ENCODE peak calls at places on chromosomes 13 and 19, in four cellular contexts. S is K562, V is endothelial cell of umbilical vein, A is GM12878. Q is an unnamed sample.

GRCh38 chr19:42601811-42602443 is 7.2 kb upstream of the CEACAM8 start:
- DNase-seq in S (peak; percentile 33), V (no peak), A (no peak), Q (peak; percentile 24)

GRCh38 chr13:113122571-113123225 is at the start of gene F10:
- DNase-seq in A (no peak), S (peak; percentile 65), V (no peak), Q (peak; percentile 75)

GRCh38 chr13:20769091-20769490 is 4.7 kb downstream of the EEF1AKMT1 start:
- DNase-seq in S (no peak), V (peak; percentile 94), A (no peak), Q (no peak)

GRCh38 chr13:75494491-75494890 is 12.5 kb upstream of the TBC1D4 start:
- DNase-seq in S (no peak), A (no peak), V (no peak), Q (peak; percentile 22)

GRCh38 chr13:108269601-108270328 is at the start of gene TNFSF13B:
- DNase-seq in S (peak; percentile 9), V (peak; percentile 18), A (peak; percentile 74), Q (peak; percentile 40)

GRCh38 chr13:61410669-61411297 is 4.9 kb downstream of the PCDH20 start:
- DNase-seq in A (no peak), V (peak; percentile 24), S (peak; percentile 4), Q (peak; percentile 8)

GRCh38 chr13:20702945-20703784 is at the start of gene IL17D:
- DNase-seq in A (no peak), V (peak; percentile 42), S (peak; percentile 26), Q (no peak)

GRCh38 chr13:77040076-77040475 is 13.1 kb upstream of the FBXL3 start:
- DNase-seq in V (no peak), A (no peak), S (no peak), Q (no peak)

GRCh38 chr13:113981611-113982295 is 7.9 kb upstream of the C13orf46 start:
- DNase-seq in V (no peak), A (no peak), S (no peak), Q (no peak)

GRCh38 chr13:98778749-98779148 is 26.3 kb upstream of the SLC15A1 start:
- DNase-seq in S (no peak), V (peak; percentile 64), A (no peak), Q (no peak)

GRCh38 chr13:19737844-19738557 is 44.7 kb downstream of the PSPC1 start:
- DNase-seq in A (no peak), V (no peak), S (no peak), Q (peak; percentile 58)

GRCh38 chr13:50910483-50910805 is 853 bp downstream of the RNASEH2B start:
- DNase-seq in V (peak; percentile 42), A (no peak), S (peak; percentile 32), Q (peak; percentile 42)

GRCh38 chr19:55581145-55581827 is 638 bp upstream of the ZNF579 start:
- DNase-seq in V (no peak), S (peak; percentile 37), A (no peak), Q (no peak)

GRCh38 chr13:101838305-101838835 is 385.9 kb downstream of the ITGBL1 start:
- DNase-seq in A (no peak), S (no peak), V (no peak), Q (peak; percentile 1)

GRCh38 chr13:42215578-42216421 is 56.2 kb upstream of the AKAP11 start:
- DNase-seq in V (peak; percentile 48), A (peak; percentile 4), S (peak; percentile 14), Q (peak; percentile 60)

GRCh38 chr13:31116224-31116623 is 45.5 kb downstream of the HSPH1 start:
- DNase-seq in A (no peak), V (no peak), S (no peak), Q (no peak)

GRCh38 chr13:33296793-33297425 is 11.4 kb upstream of the STARD13 start:
- DNase-seq in A (no peak), V (no peak), S (no peak), Q (no peak)

GRCh38 chr19:7250951-7251350 is 43.3 kb downstream of the INSR start:
- DNase-seq in V (no peak), S (no peak), A (no peak), Q (no peak)

GRCh38 chr19:39845621-39846175 is 481 bp downstream of the FBL start:
- DNase-seq in A (no peak), V (no peak), S (peak; percentile 69), Q (no peak)

GRCh38 chr19:56507446-56508281 is at the start of gene ZNF471:
- DNase-seq in A (no peak), S (no peak), V (peak; percentile 99), Q (peak; percentile 98)

GRCh38 chr13:66405908-66406802 is 824.0 kb downstream of the PCDH9 start:
- DNase-seq in S (no peak), A (no peak), V (no peak), Q (peak; percentile 65)

GRCh38 chr19:23974941-23975340 is 60.3 kb downstream of the ZNF726 start:
- DNase-seq in A (no peak), V (no peak), S (no peak), Q (no peak)

GRCh38 chr13:110820311-110820710 is 94.6 kb downstream of the ANKRD10 start:
- DNase-seq in A (no peak), S (no peak), V (no peak), Q (no peak)

GRCh38 chr13:22940090-22940710 is 240.6 kb upstream of the SGCG start:
- DNase-seq in A (no peak), V (no peak), S (no peak), Q (no peak)

GRCh38 chr19:31718041-31718440 is 368.8 kb upstream of the TSHZ3 start:
- DNase-seq in A (no peak), S (no peak), V (no peak), Q (no peak)

GRCh38 chr13:31639443-31640163 is 99.7 kb upstream of the RXFP2 start:
- DNase-seq in V (peak; percentile 86), A (no peak), S (no peak), Q (peak; percentile 7)

GRCh38 chr13:29572575-29572974 is 22.9 kb downstream of the SLC7A1 start:
- DNase-seq in S (no peak), V (no peak), A (no peak), Q (no peak)

GRCh38 chr19:24000656-24001055 is 86.0 kb downstream of the ZNF726 start:
- DNase-seq in V (no peak), S (no peak), A (no peak), Q (no peak)

GRCh38 chr19:30219682-30220081 is 152.5 kb upstream of the ZNF536 start:
- DNase-seq in A (no peak), V (no peak), S (no peak), Q (no peak)

GRCh38 chr19:33271246-33272021 is 30.9 kb downstream of the CEBPA start:
- DNase-seq in S (no peak), V (no peak), A (no peak), Q (no peak)
- TF ChIP-seq FOS in S (no peak), V (no peak), A (no peak), Q (no peak)

GRCh38 chr13:100506600-100507422 is 81.8 kb downstream of the GGACT start:
- DNase-seq in V (peak; percentile 44), S (no peak), A (no peak), Q (no peak)
- TF ChIP-seq FOS in V (no peak), S (no peak), A (no peak), Q (no peak)

GRCh38 chr19:45170146-45171106 is 7.6 kb downstream of the TRAPPC6A start:
- DNase-seq in A (no peak), S (no peak), V (no peak), Q (no peak)

GRCh38 chr19:45171211-45171623 is 6.8 kb downstream of the TRAPPC6A start:
- DNase-seq in S (peak; percentile 54), V (peak; percentile 72), A (no peak), Q (no peak)

GRCh38 chr19:45166723-45167252 is 6.0 kb upstream of the NKPD1 start:
- DNase-seq in S (no peak), V (no peak), A (no peak), Q (no peak)

GRCh38 chr19:45169602-45170001 is 8.4 kb downstream of the TRAPPC6A start:
- DNase-seq in S (no peak), A (no peak), V (no peak), Q (no peak)

GRCh38 chr19:45168767-45169351 is 8.1 kb upstream of the NKPD1 start:
- DNase-seq in A (no peak), V (no peak), S (peak; percentile 44), Q (no peak)
- TF ChIP-seq FOS in A (no peak), V (no peak), S (no peak), Q (no peak)

GRCh38 chr19:1408300-1409203 is 1.2 kb downstream of the DAZAP1 start:
- DNase-seq in V (peak; percentile 73), S (peak; percentile 46), A (no peak), Q (peak; percentile 50)
- TF ChIP-seq FOS in V (no peak), S (no peak), A (no peak), Q (no peak)

GRCh38 chr13:72648513-72649065 is 78.8 kb downstream of the MZT1 start:
- DNase-seq in A (no peak), V (no peak), S (no peak), Q (no peak)
- TF ChIP-seq FOS in A (no peak), V (no peak), S (no peak), Q (no peak)

GRCh38 chr19:16525751-16526481 is 16.3 kb downstream of the CHERP start:
- DNase-seq in S (no peak), A (no peak), V (no peak), Q (no peak)
- TF ChIP-seq FOS in S (no peak), A (no peak), V (no peak), Q (no peak)

GRCh38 chr19:47374876-47375693 is 26.0 kb downstream of the DHX34 start:
- DNase-seq in A (no peak), S (no peak), V (no peak), Q (no peak)
- TF ChIP-seq FOS in A (no peak), S (no peak), V (no peak), Q (no peak)

GRCh38 chr19:6020972-6021805 is 43.2 kb upstream of the RANBP3 start:
- DNase-seq in S (no peak), A (no peak), V (no peak), Q (no peak)
- TF ChIP-seq FOS in S (no peak), A (no peak), V (no peak), Q (no peak)

DNA sequence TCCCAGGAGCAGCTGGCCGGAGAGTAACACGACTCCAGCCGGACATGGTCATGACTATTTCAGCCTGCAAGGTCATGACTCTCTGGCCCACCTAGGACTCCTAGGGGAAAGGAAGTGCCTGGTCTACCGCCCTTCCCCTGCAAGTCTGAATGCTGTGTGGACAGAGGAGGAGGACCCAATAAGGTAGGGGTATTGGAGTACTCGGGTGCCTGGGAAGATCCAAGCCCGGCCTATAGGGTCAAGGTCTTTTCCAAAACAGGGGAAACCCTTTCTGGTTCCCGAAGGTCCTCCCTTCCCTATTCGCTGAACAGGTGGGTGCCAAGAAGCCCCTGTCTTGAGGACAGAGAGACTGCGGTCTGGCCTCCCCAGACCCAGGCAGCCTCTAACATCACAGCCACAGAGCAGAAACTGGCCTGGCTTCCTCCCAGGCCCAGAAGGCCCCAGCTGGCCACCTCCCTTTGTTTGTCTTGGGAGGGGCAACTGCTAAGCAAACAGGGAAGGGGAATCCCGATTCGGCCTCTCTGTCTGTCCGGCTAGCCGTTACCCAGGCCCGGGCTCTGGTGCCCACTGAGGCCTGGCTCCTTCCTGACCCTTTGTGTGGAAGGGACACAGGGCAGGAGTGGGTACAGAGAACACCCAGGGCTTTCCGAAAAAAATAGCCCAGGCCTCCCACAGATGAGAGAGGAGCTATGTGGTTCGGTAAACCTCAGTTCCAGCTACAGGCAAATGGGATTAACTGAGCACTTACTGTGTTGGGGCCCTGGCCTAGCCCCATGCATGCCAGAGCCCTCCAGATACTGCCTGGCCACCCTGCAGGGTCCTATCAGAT is 5.3 kb upstream of the GRAMD1A start:
- DNase-seq in S (no peak), V (peak; percentile 80), A (no peak), Q (no peak)
- TF ChIP-seq FOS in S (no peak), V (no peak), A (no peak), Q (no peak)